ENCODE peak calls at places on chromosomes 5 and 9, in four cellular contexts. One of them, this sample, is unnamed. For H3K4me1, the result is how much of the 10 kb centered on the place peaks cover.

GRCh38 chr5:137693951-137694721 is 41.8 kb downstream of the KLHL3 start:
- DNase-seq in IMR-90: no peak
- DNase-seq in aorta: no peak
- DNase-seq in left ventricle myocardium inferior: no peak
- DNase-seq in this sample: no peak

GRCh38 chr9:136268318-136268717 is 22.7 kb upstream of the QSOX2 start:
- DNase-seq in IMR-90: no peak
- DNase-seq in aorta: no peak
- DNase-seq in left ventricle myocardium inferior: no peak
- DNase-seq in this sample: no peak

GRCh38 chr5:42617411-42617810 is 139.2 kb upstream of the CCDC152 start:
- DNase-seq in IMR-90: no peak
- DNase-seq in aorta: no peak
- DNase-seq in left ventricle myocardium inferior: no peak
- DNase-seq in this sample: no peak

GRCh38 chr9:80004687-80005086 is 432.9 kb downstream of the TLE4 start:
- DNase-seq in IMR-90: no peak
- DNase-seq in aorta: no peak
- DNase-seq in left ventricle myocardium inferior: no peak
- DNase-seq in this sample: no peak

GRCh38 chr9:108673386-108673785 is 182.4 kb downstream of the ACTL7B start:
- DNase-seq in IMR-90: no peak
- DNase-seq in aorta: no peak
- DNase-seq in left ventricle myocardium inferior: no peak
- DNase-seq in this sample: no peak

GRCh38 chr5:140690376-140690932 is 716 bp downstream of the HARS1 start:
- DNase-seq in IMR-90: no peak
- DNase-seq in aorta: no peak
- DNase-seq in left ventricle myocardium inferior: no peak
- DNase-seq in this sample: no peak

GRCh38 chr9:13575558-13575957 is 296.1 kb upstream of the MPDZ start:
- DNase-seq in IMR-90: no peak
- DNase-seq in aorta: no peak
- DNase-seq in left ventricle myocardium inferior: no peak
- DNase-seq in this sample: no peak

GRCh38 chr5:74085782-74086181 is 459.8 kb downstream of the ARHGEF28 start:
- DNase-seq in IMR-90: no peak
- DNase-seq in aorta: no peak
- DNase-seq in left ventricle myocardium inferior: no peak
- DNase-seq in this sample: no peak

GRCh38 chr5:87268126-87268969 is 665 bp downstream of the RASA1 start:
- DNase-seq in IMR-90: peak
- DNase-seq in aorta: peak
- DNase-seq in left ventricle myocardium inferior: peak
- DNase-seq in this sample: peak

GRCh38 chr5:93342563-93343061 is 238.4 kb downstream of the NR2F1-AS1 start:
- DNase-seq in IMR-90: no peak
- DNase-seq in aorta: no peak
- DNase-seq in left ventricle myocardium inferior: no peak
- DNase-seq in this sample: no peak

GRCh38 chr5:124572973-124573372 is 173.5 kb downstream of the ZNF608 start:
- DNase-seq in IMR-90: no peak
- DNase-seq in aorta: no peak
- DNase-seq in left ventricle myocardium inferior: no peak
- DNase-seq in this sample: no peak

GRCh38 chr9:113454914-113455761 is 8.4 kb upstream of the RGS3 start:
- DNase-seq in IMR-90: peak
- DNase-seq in aorta: peak
- DNase-seq in left ventricle myocardium inferior: peak
- DNase-seq in this sample: peak

GRCh38 chr9:137194388-137194787 is 5.9 kb downstream of the SSNA1 start:
- DNase-seq in IMR-90: no peak
- DNase-seq in aorta: no peak
- DNase-seq in left ventricle myocardium inferior: peak
- DNase-seq in this sample: no peak

GRCh38 chr9:123957168-123957721 is 27.3 kb upstream of the DENND1A start:
- DNase-seq in IMR-90: no peak
- DNase-seq in aorta: no peak
- DNase-seq in left ventricle myocardium inferior: no peak
- DNase-seq in this sample: no peak

GRCh38 chr5:14225173-14225834 is 82.2 kb downstream of the TRIO start:
- DNase-seq in IMR-90: no peak
- DNase-seq in aorta: no peak
- DNase-seq in left ventricle myocardium inferior: no peak
- DNase-seq in this sample: no peak
- H3K4me1 ChIP-seq in IMR-90: under half
- H3K4me1 ChIP-seq in aorta: under half
- H3K4me1 ChIP-seq in left ventricle myocardium inferior: half or more
- H3K4me1 ChIP-seq in this sample: under half

GRCh38 chr9:128721487-128722010 is 2.4 kb downstream of the ZDHHC12 start:
- DNase-seq in IMR-90: no peak
- DNase-seq in aorta: no peak
- DNase-seq in left ventricle myocardium inferior: no peak
- DNase-seq in this sample: no peak

GRCh38 chr9:128723866-128724743 is at the start of gene ZDHHC12:
- DNase-seq in IMR-90: peak
- DNase-seq in aorta: peak
- DNase-seq in left ventricle myocardium inferior: peak
- DNase-seq in this sample: peak

GRCh38 chr9:128722380-128723351 is 1.3 kb downstream of the ZDHHC12 start:
- DNase-seq in IMR-90: no peak
- DNase-seq in aorta: no peak
- DNase-seq in left ventricle myocardium inferior: no peak
- DNase-seq in this sample: no peak

GRCh38 chr9:128724744-128725211 is 851 bp upstream of the ZDHHC12 start:
- DNase-seq in IMR-90: peak
- DNase-seq in aorta: peak
- DNase-seq in left ventricle myocardium inferior: peak
- DNase-seq in this sample: peak

GRCh38 chr9:128723352-128723865 is 518 bp downstream of the ZDHHC12 start:
- DNase-seq in IMR-90: no peak
- DNase-seq in aorta: no peak
- DNase-seq in left ventricle myocardium inferior: no peak
- DNase-seq in this sample: no peak
- H3K4me1 ChIP-seq in IMR-90: under half
- H3K4me1 ChIP-seq in aorta: under half
- H3K4me1 ChIP-seq in left ventricle myocardium inferior: under half
- H3K4me1 ChIP-seq in this sample: under half

DNA sequence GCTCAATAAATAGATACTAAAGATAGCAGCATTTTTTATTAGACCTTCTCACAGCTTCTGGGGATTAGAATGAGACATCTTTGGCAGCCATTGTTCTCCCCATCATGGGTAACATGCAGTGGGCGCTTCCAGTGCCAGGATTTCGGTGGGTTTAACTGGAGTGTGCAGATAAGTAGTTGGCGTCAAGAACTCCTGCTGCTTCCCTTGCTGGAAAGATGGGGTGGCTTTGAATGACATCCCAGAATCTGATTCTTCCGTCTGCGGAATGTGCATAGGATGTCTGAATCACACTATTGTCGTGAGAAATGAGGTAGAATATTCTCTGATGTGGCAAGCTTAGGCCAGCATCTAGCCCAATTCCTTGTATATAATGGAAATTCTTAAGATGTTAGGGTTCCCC is 7.3 kb downstream of the SFXN1 start:
- DNase-seq in IMR-90: no peak
- DNase-seq in aorta: no peak
- DNase-seq in left ventricle myocardium inferior: no peak
- DNase-seq in this sample: no peak
- H3K4me1 ChIP-seq in IMR-90: under half
- H3K4me1 ChIP-seq in aorta: under half
- H3K4me1 ChIP-seq in left ventricle myocardium inferior: under half
- H3K4me1 ChIP-seq in this sample: under half

DNA sequence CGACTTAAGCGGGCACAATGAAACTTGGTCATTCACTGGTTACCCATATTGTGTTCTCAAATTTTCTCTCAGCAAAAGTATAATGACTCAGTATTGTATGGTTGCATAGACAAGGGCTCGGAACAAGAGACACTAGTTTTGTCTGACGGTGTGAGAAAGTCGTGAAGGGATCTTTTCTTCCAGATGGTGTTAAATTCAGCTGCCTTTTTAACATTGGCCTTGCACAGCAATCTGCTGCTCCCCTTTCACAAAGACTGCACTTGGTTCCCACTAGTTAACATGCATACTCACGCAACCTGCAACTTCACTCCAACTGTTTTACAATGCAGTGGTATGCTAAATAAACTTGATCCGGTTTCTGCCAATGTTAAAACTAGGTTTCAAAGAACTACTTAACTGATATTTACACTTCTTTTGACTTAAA is 219.2 kb downstream of the MEF2C start:
- DNase-seq in IMR-90: no peak
- DNase-seq in aorta: no peak
- DNase-seq in left ventricle myocardium inferior: no peak
- DNase-seq in this sample: no peak
- H3K4me1 ChIP-seq in IMR-90: under half
- H3K4me1 ChIP-seq in aorta: under half
- H3K4me1 ChIP-seq in left ventricle myocardium inferior: under half
- H3K4me1 ChIP-seq in this sample: under half

GRCh38 chr9:89410022-89410421 is 87.9 kb downstream of the SEMA4D start:
- DNase-seq in IMR-90: no peak
- DNase-seq in aorta: no peak
- DNase-seq in left ventricle myocardium inferior: no peak
- DNase-seq in this sample: no peak

GRCh38 chr9:89405832-89406231 is 87.5 kb downstream of the SECISBP2 start:
- DNase-seq in IMR-90: no peak
- DNase-seq in aorta: peak
- DNase-seq in left ventricle myocardium inferior: peak
- DNase-seq in this sample: peak

GRCh38 chr9:89408628-89409101 is 89.2 kb downstream of the SEMA4D start:
- DNase-seq in IMR-90: no peak
- DNase-seq in aorta: no peak
- DNase-seq in left ventricle myocardium inferior: no peak
- DNase-seq in this sample: no peak

GRCh38 chr9:89404074-89404473 is 85.8 kb downstream of the SECISBP2 start:
- DNase-seq in IMR-90: no peak
- DNase-seq in aorta: peak
- DNase-seq in left ventricle myocardium inferior: no peak
- DNase-seq in this sample: no peak

DNA sequence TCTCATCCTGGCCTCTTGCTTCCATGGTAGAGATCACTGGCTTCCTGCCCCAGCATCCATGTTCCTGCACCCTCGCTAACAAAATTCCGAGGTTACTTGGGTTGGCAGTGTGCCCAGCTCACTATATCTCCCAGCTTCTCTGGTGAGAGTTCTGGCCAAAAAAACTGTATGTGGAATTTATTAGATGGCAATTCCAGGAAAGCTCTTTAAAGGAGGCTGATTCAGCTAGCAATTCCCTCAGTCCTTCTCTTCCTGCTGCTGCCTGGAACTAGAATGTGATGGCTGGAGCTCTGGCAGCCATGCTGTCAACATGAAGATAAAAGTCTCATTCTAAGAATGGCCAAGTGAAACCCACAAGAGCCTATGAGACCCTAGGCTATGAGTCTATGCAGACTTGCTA is 88.8 kb downstream of the SECISBP2 start:
- DNase-seq in IMR-90: no peak
- DNase-seq in aorta: no peak
- DNase-seq in left ventricle myocardium inferior: no peak
- DNase-seq in this sample: no peak
- H3K4me1 ChIP-seq in IMR-90: under half
- H3K4me1 ChIP-seq in aorta: under half
- H3K4me1 ChIP-seq in left ventricle myocardium inferior: under half
- H3K4me1 ChIP-seq in this sample: half or more

DNA sequence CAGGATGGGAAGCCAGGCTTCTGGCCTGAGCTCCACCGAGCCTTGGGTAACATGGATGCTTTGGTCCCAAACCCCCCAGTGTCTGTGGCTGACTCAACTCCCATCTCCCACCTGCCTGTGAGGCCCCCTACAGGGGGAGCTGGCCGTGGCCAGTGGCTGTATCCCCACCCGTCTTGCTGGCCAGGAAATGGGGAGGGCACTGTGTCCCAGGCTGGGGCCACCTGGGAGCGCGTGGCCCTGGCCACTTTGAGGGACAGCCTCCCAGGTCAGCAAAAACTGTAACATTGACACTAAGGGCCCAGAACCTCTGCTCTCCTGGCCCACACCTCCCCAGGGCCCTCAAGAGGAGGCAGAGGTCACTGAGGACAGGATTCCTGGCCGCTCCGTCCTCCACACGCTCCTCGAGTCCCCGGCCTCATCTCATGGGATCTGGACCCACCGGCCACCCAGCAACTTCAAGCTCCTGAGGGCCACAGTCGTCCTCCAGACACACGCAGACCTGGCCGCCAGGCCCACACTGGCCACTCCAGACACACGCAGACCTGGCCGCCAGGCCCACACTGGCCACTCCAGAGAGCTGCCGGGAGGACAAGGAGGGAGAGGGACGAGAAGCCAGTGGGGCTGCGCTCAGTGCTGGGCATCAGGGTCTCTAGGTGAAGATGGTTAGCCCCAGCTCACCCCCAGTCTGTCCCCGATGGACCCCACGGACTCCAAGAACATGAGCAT is 44.2 kb downstream of the DBH start:
- DNase-seq in IMR-90: no peak
- DNase-seq in aorta: peak
- DNase-seq in left ventricle myocardium inferior: peak
- DNase-seq in this sample: no peak
- H3K4me1 ChIP-seq in IMR-90: under half
- H3K4me1 ChIP-seq in aorta: under half
- H3K4me1 ChIP-seq in left ventricle myocardium inferior: under half
- H3K4me1 ChIP-seq in this sample: under half

DNA sequence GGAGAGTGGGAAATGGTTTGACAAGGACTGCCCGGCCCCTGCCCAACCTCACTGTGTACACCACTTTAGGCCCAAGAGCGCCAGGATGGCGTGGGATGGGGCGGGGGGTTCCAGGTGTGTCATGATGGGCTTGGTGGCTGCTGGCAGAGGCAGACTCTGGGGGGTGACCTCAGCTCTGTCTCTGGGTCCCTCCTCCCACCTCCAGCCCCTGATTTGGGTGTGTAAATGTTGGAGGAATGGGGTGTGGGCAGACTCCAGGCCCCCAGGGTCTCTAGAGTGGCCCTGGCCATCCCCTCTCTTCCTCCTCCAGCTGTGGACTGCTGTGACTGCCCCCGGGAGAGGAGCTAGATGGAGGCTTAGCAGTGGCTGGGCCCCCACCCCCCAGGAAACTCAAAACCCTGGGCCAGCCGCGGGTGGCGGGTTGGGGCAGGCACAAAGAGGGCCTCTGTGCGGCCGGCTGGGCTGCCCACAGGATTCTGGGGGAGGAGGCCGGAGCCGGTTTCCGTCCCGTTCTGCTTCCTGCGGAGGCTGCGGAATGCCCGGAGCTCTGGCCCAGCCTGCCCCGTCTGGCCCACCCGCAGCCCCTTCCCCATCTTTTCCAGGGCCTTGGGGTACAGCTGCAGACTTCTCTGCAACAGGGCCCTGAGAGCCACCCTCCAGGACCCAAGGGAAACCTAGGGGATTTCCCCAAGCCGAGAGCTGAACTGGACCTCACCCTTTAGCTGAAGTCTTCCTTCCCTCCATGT is 23.1 kb downstream of the CXXC5 start:
- DNase-seq in IMR-90: no peak
- DNase-seq in aorta: no peak
- DNase-seq in left ventricle myocardium inferior: peak
- DNase-seq in this sample: no peak
- H3K4me1 ChIP-seq in IMR-90: under half
- H3K4me1 ChIP-seq in aorta: under half
- H3K4me1 ChIP-seq in left ventricle myocardium inferior: half or more
- H3K4me1 ChIP-seq in this sample: under half

GRCh38 chr5:146793709-146794108 is 84.8 kb downstream of the PPP2R2B start:
- DNase-seq in IMR-90: no peak
- DNase-seq in aorta: no peak
- DNase-seq in left ventricle myocardium inferior: no peak
- DNase-seq in this sample: no peak
- H3K4me1 ChIP-seq in IMR-90: under half
- H3K4me1 ChIP-seq in aorta: under half
- H3K4me1 ChIP-seq in left ventricle myocardium inferior: under half
- H3K4me1 ChIP-seq in this sample: under half

This sample was measured in left lung.